ENCODE peak calls at places on chromosomes 1 and 21, in five cellular contexts. C is BE2C, O is activated B cell treated with CpG ODN at 0.5 μM for 24 hours, G is glutamatergic neuron, D is kidney. B is an unnamed sample.

GRCh38 chr1:19338323-19338762 is 26.2 kb downstream of the SLC66A1 start:
- DNase-seq in C (peak; percentile 38), O (no peak), G (peak; percentile 71), D (peak; percentile 73), B (no peak)

GRCh38 chr1:16048573-16049189 is 5.1 kb downstream of the CLCNKB start:
- DNase-seq in D (peak; percentile 88), O (peak; percentile 41), G (peak; percentile 79), C (peak; percentile 75), B (no peak)

GRCh38 chr1:154772611-154773515 is 97.2 kb downstream of the KCNN3 start:
- DNase-seq in C (no peak), O (no peak), D (no peak), G (no peak), B (no peak)

GRCh38 chr1:39574646-39575045 is 1.9 kb downstream of the PABPC4 start:
- DNase-seq in D (no peak), G (no peak), O (no peak), C (no peak), B (no peak)

GRCh38 chr1:100866041-100866900 is 28.4 kb downstream of the EXTL2 start:
- DNase-seq in G (no peak), C (no peak), O (no peak), D (no peak), B (no peak)

GRCh38 chr1:177975588-177976495 is 6.0 kb upstream of the SEC16B start:
- DNase-seq in G (no peak), D (no peak), C (no peak), O (no peak), B (no peak)

GRCh38 chr21:43626390-43626789 is 32.9 kb downstream of the HSF2BP start:
- DNase-seq in C (no peak), G (no peak), O (no peak), D (no peak), B (no peak)

GRCh38 chr1:62288669-62289068 is 30.6 kb downstream of the KANK4 start:
- DNase-seq in C (no peak), O (no peak), D (no peak), G (no peak), B (no peak)

GRCh38 chr1:79295967-79296366 is 289.4 kb upstream of the ADGRL4 start:
- DNase-seq in O (no peak), C (no peak), G (no peak), D (no peak), B (no peak)

GRCh38 chr1:62530516-62531154 is 66.7 kb upstream of the ANGPTL3 start:
- DNase-seq in D (no peak), C (peak; percentile 58), O (no peak), G (peak; percentile 75), B (no peak)

GRCh38 chr1:111449703-111450017 is 396 bp downstream of the ATP5PB start:
- DNase-seq in O (no peak), G (no peak), C (no peak), D (no peak), B (no peak)

GRCh38 chr1:233981042-233981670 is 76.7 kb downstream of the SLC35F3 start:
- DNase-seq in D (no peak), O (no peak), C (no peak), G (no peak), B (no peak)

GRCh38 chr1:156045070-156045469 is 8.5 kb downstream of the UBQLN4 start:
- DNase-seq in D (no peak), O (no peak), C (no peak), G (no peak), B (no peak)
- TF ChIP-seq CTCF in D (no peak), O (no peak), C (no peak), G (no peak), B (no peak)

GRCh38 chr1:94989398-94989797 is 62.5 kb upstream of the CNN3 start:
- DNase-seq in G (no peak), C (peak; percentile 20), D (no peak), O (no peak), B (no peak)
- TF ChIP-seq CTCF in G (no peak), C (no peak), D (no peak), O (no peak), B (no peak)

DNA sequence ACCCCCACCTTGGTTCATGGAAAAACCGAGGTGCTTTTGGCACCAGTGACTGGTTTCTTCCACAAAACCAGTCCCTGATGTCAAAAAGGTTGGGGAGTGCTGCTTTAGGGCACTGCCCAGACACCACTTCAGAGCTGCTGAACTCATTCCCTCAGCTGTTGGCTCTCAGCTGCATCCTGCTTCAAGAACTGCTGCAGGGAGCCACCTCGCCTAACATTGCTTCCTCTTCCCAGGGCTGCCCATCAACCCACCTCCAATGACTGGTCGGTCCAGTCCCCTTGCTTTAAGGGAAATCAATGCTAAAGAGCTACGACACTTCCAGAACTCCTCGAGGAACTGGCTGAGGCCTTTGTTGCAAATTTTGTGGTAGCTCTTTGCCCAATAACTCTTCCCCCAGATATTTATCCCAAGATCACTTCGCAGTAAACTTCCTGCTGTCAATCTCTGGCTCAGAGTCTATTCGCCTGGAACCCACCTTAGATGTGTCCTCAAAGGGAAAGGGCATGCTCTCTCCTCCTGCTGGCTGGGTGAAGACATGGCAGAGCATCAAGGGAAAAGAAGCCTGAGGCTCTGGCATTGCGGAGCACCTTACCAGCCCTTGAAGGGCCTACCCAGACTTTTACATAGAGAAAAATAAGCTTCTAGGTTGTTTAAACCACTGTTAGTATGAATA is 29.0 kb downstream of the C1orf52 start:
- DNase-seq in G (no peak), D (no peak), C (no peak), O (no peak), B (no peak)
- TF ChIP-seq CTCF in G (no peak), D (peak; percentile 19), C (peak; percentile 32), O (no peak), B (no peak)

GRCh38 chr1:203655656-203656055 is 29.0 kb downstream of the ATP2B4 start:
- DNase-seq in G (no peak), D (no peak), O (no peak), C (no peak), B (no peak)
- TF ChIP-seq CTCF in G (no peak), D (no peak), O (no peak), C (no peak), B (no peak)

DNA sequence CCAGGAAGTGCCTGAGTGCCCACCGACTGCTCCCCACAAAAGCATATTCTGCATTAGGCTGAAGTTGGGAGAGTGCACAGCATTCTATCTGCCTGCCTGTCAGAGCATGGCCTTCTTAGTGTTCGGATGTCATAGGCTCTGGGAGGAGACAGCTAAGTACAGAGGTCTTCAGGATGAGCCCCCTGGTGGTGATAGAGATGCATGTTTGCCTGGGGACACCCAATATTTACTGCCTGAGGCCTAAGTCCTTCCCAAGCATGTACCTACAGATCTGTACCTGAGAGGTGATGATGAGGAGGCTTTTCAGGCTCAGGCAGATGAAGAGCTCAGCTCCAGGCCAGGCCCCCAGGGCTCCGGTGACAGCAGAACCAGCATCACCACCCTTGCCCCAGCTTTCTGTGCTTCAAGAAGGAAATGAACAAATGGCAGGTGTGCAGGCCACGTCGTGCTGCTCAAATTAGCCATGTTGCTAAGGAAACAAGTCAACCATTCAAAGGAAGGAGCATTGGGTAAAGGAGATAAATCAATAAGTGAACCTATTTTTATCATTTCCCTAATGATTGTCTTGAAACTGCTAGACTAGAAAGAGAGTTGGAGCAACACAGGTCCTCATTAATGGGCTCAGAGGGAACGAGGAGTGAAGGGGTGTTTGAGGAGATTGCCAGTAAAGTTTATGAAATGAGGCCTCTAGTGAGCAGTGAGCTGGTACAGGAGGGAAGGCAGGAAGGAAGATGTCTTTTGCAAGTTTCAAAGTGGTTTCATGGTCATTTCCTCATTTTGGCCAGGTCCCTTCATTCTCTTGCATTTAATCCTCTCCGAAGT is 21.2 kb downstream of the CACNA1E start:
- DNase-seq in C (peak; percentile 27), D (no peak), G (peak; percentile 42), O (no peak), B (no peak)
- TF ChIP-seq CTCF in C (peak; percentile 58), D (peak; percentile 14), G (peak; percentile 77), O (no peak), B (no peak)

GRCh38 chr1:220093361-220094015 is 444 bp upstream of the IARS2 start:
- DNase-seq in G (no peak), O (no peak), C (no peak), D (no peak), B (no peak)

GRCh38 chr1:220094016-220094911 is at the start of gene IARS2:
- DNase-seq in G (peak; percentile 92), C (peak; percentile 93), O (peak; percentile 85), D (peak; percentile 96), B (peak; percentile 88)

GRCh38 chr1:220092694-220093093 is 1.2 kb upstream of the IARS2 start:
- DNase-seq in G (no peak), O (no peak), C (no peak), D (no peak), B (no peak)

GRCh38 chr1:220084460-220084859 is 5.1 kb downstream of the BPNT1 start:
- DNase-seq in O (no peak), C (no peak), D (no peak), G (no peak), B (no peak)

GRCh38 chr1:220089650-220090556 is at the start of gene BPNT1:
- DNase-seq in D (peak; percentile 96), O (peak; percentile 88), G (peak; percentile 94), C (peak; percentile 94), B (peak; percentile 96)
- TF ChIP-seq CTCF in D (no peak), O (no peak), G (no peak), C (peak; percentile 21), B (no peak)

GRCh38 chr1:41434748-41435449 is 49.6 kb downstream of the EDN2 start:
- DNase-seq in D (no peak), O (no peak), G (no peak), C (no peak), B (no peak)

GRCh38 chr1:41435570-41436178 is 48.8 kb downstream of the EDN2 start:
- DNase-seq in C (peak; percentile 45), O (no peak), D (no peak), G (peak; percentile 49), B (no peak)

GRCh38 chr1:41438711-41439110 is 45.8 kb downstream of the EDN2 start:
- DNase-seq in C (no peak), O (no peak), D (no peak), G (no peak), B (no peak)

GRCh38 chr1:41436281-41437010 is 48.0 kb downstream of the EDN2 start:
- DNase-seq in G (no peak), C (no peak), D (no peak), O (no peak), B (no peak)

GRCh38 chr1:41437011-41437355 is 47.5 kb downstream of the EDN2 start:
- DNase-seq in G (no peak), O (no peak), D (no peak), C (no peak), B (no peak)
- TF ChIP-seq CTCF in G (no peak), O (no peak), D (no peak), C (no peak), B (no peak)

DNA sequence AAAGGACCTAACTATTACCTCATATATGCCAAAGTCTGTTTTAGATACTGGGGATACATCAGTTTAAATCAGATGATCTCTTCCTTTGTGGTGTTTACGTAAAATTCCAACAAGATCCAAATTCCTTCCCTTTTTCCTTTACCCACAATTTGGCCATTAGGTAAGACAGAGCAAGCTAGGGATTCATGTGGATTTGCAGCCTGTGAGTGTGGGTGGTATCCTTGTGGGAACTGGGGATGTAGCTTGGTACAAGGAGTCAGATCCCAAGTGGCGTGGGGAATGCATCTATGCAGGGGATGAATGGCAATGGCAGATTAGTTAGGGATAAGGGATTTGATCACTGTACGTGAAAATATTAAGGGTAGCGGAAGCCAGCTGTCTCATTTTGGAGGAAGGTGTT is 9.8 kb upstream of the STRIP1 start:
- DNase-seq in C (no peak), G (no peak), D (no peak), O (no peak), B (no peak)
- TF ChIP-seq CTCF in C (no peak), G (no peak), D (no peak), O (no peak), B (no peak)

GRCh38 chr21:34885636-34886553 is 163.2 kb downstream of the RUNX1 start:
- DNase-seq in C (no peak), O (no peak), G (no peak), D (no peak), B (no peak)
- TF ChIP-seq CTCF in C (no peak), O (no peak), G (no peak), D (no peak), B (no peak)

GRCh38 chr1:162840256-162840839 is 20.6 kb downstream of the CCDC190 start:
- DNase-seq in D (no peak), C (no peak), G (no peak), O (no peak), B (no peak)
- TF ChIP-seq CTCF in D (no peak), C (no peak), G (no peak), O (no peak), B (no peak)